ENCODE peak calls at places on chromosomes 5 and 9, in ten cellular contexts. O is stimulated activated naive CD4-positive, alpha-beta T cell; L is T-helper 17 cell; P is astrocyte of the cerebellum; D is amniotic stem cell; B is tibial artery; W is left cardiac atrium; K is NCI-H187; V is activated CD8-positive, alpha-beta memory T cell treated with anti-CD3 and anti-CD28 coated beads for 1 hour; F is PC-3. G is an unnamed sample.
A peak's percentile ranks its signal among the peaks of the same experiment; 100 is the strongest.

GRCh38 chr9:105059260-105059659 is 131.3 kb upstream of the ABCA1 start:
- DNase-seq in K (no peak), D (no peak), V (no peak), B (no peak), F (peak; percentile 26), P (no peak), O (no peak), W (no peak), L (no peak), G (no peak)

GRCh38 chr9:110255064-110255416 is 1.3 kb downstream of the TXN start:
- DNase-seq in V (no peak), O (peak; percentile 2), K (no peak), D (no peak), F (no peak), W (no peak), L (peak; percentile 9), P (no peak), B (no peak), G (no peak)

GRCh38 chr9:76203373-76203772 is 190.9 kb downstream of the RFK start:
- DNase-seq in W (peak; percentile 45), V (no peak), K (no peak), O (no peak), D (no peak), B (peak; percentile 36), F (no peak), L (no peak), P (no peak), G (no peak)

GRCh38 chr9:28518439-28518838 is 945.2 kb upstream of the C9orf72 start:
- DNase-seq in D (no peak), V (no peak), L (no peak), P (no peak), K (no peak), B (no peak), O (no peak), W (no peak), F (no peak), G (no peak)

GRCh38 chr5:172691886-172692285 is 50.8 kb downstream of the NEURL1B start:
- DNase-seq in W (no peak), B (no peak), F (no peak), D (no peak), P (no peak), K (no peak), L (no peak), V (no peak), O (no peak), G (no peak)

GRCh38 chr9:36836486-36836885 is 197.6 kb downstream of the PAX5 start:
- DNase-seq in P (no peak), L (no peak), O (no peak), W (peak; percentile 7), F (no peak), D (no peak), B (no peak), V (no peak), K (no peak), G (no peak)

GRCh38 chr5:78641060-78641474 is 7.5 kb downstream of the LHFPL2 start:
- DNase-seq in O (no peak), K (no peak), W (no peak), V (no peak), L (no peak), B (no peak), F (no peak), D (no peak), P (no peak), G (no peak)

GRCh38 chr5:180156141-180156540 is 52.9 kb downstream of the RASGEF1C start:
- DNase-seq in B (no peak), P (no peak), D (no peak), W (no peak), K (no peak), L (no peak), V (no peak), F (no peak), O (no peak), G (peak; percentile 43)

GRCh38 chr5:155049569-155050383 is 36.2 kb downstream of the KIF4B start:
- DNase-seq in W (no peak), K (no peak), O (no peak), P (no peak), V (no peak), L (no peak), D (no peak), B (no peak), F (peak; percentile 31), G (no peak)

GRCh38 chr9:134059661-134060395 is 8.0 kb downstream of the BRD3 start:
- DNase-seq in O (no peak), W (no peak), K (no peak), V (no peak), F (no peak), L (no peak), D (no peak), P (no peak), B (peak; percentile 44), G (peak; percentile 59)

GRCh38 chr5:168877132-168877895 is 298.1 kb upstream of the PANK3 start:
- DNase-seq in K (no peak), F (no peak), P (no peak), V (no peak), W (peak; percentile 30), D (no peak), B (no peak), L (no peak), O (no peak), G (no peak)

GRCh38 chr9:99962685-99963261 is 56.3 kb downstream of the STX17 start:
- DNase-seq in W (no peak), P (no peak), D (no peak), O (no peak), K (no peak), L (no peak), B (no peak), F (no peak), V (no peak), G (no peak)

GRCh38 chr5:167614294-167615104 is 676.9 kb upstream of the WWC1 start:
- DNase-seq in P (no peak), V (no peak), K (no peak), O (no peak), W (no peak), L (no peak), B (no peak), F (no peak), D (no peak), G (no peak)

GRCh38 chr5:38846379-38846967 is 661 bp downstream of the OSMR start:
- DNase-seq in L (no peak), W (no peak), P (no peak), V (no peak), O (no peak), D (no peak), K (no peak), F (no peak), B (no peak), G (no peak)

GRCh38 chr5:4640793-4641192 is 499.3 kb upstream of the ADAMTS16 start:
- DNase-seq in L (no peak), O (no peak), D (no peak), K (no peak), W (no peak), V (no peak), B (no peak), F (no peak), P (peak; percentile 37), G (no peak)

GRCh38 chr9:91197232-91198181 is 164.2 kb downstream of the AUH start:
- DNase-seq in L (no peak), P (peak; percentile 53), K (no peak), W (peak; percentile 69), F (peak; percentile 68), O (no peak), V (no peak), D (peak; percentile 35), B (peak; percentile 89), G (peak; percentile 83)

GRCh38 chr5:172768573-172769323 is 2.2 kb downstream of the DUSP1 start:
- DNase-seq in W (peak; percentile 51), K (no peak), P (no peak), B (no peak), L (peak; percentile 35), D (no peak), V (no peak), O (peak; percentile 21), F (no peak), G (peak; percentile 49)

G was measured in sciatic nerve.